ENCODE peak calls at places on chromosomes 4 and X, in five cellular contexts. One of them, this sample, is unnamed.

GRCh38 chr4:168433576-168433975 is 46.7 kb downstream of the DDX60L start:
- DNase-seq in stimulated activated CD4-positive, alpha-beta T cell treated with anti-CD3 and anti-CD28 coated beads, Interleukin-2, amount 100 ng/mL, for 48 hours: no peak
- DNase-seq in SK-N-SH: no peak
- DNase-seq in epithelial cell of esophagus: peak
- DNase-seq in Daoy: no peak
- DNase-seq in this sample: no peak

GRCh38 chr4:2797545-2798305 is 4.8 kb downstream of the SH3BP2 start:
- DNase-seq in Daoy: no peak
- DNase-seq in epithelial cell of esophagus: no peak
- DNase-seq in SK-N-SH: peak
- DNase-seq in stimulated activated CD4-positive, alpha-beta T cell treated with anti-CD3 and anti-CD28 coated beads, Interleukin-2, amount 100 ng/mL, for 48 hours: no peak
- DNase-seq in this sample: no peak

GRCh38 chr4:98692411-98692810 is 34.0 kb upstream of the TSPAN5 start:
- DNase-seq in SK-N-SH: no peak
- DNase-seq in stimulated activated CD4-positive, alpha-beta T cell treated with anti-CD3 and anti-CD28 coated beads, Interleukin-2, amount 100 ng/mL, for 48 hours: no peak
- DNase-seq in Daoy: no peak
- DNase-seq in epithelial cell of esophagus: no peak
- DNase-seq in this sample: no peak

GRCh38 chrX:110964761-110965160 is 131.2 kb upstream of the PAK3 start:
- DNase-seq in Daoy: no peak
- DNase-seq in epithelial cell of esophagus: no peak
- DNase-seq in SK-N-SH: no peak
- DNase-seq in stimulated activated CD4-positive, alpha-beta T cell treated with anti-CD3 and anti-CD28 coated beads, Interleukin-2, amount 100 ng/mL, for 48 hours: no peak
- DNase-seq in this sample: peak

GRCh38 chr4:99968330-99968729 is 18.3 kb upstream of the H2AZ1 start:
- DNase-seq in stimulated activated CD4-positive, alpha-beta T cell treated with anti-CD3 and anti-CD28 coated beads, Interleukin-2, amount 100 ng/mL, for 48 hours: no peak
- DNase-seq in epithelial cell of esophagus: peak
- DNase-seq in Daoy: peak
- DNase-seq in SK-N-SH: no peak
- DNase-seq in this sample: no peak

GRCh38 chrX:111519215-111519614 is 7.8 kb downstream of the SERTM2 start:
- DNase-seq in stimulated activated CD4-positive, alpha-beta T cell treated with anti-CD3 and anti-CD28 coated beads, Interleukin-2, amount 100 ng/mL, for 48 hours: no peak
- DNase-seq in Daoy: no peak
- DNase-seq in SK-N-SH: peak
- DNase-seq in epithelial cell of esophagus: no peak
- DNase-seq in this sample: peak

GRCh38 chrX:112545051-112545450 is 134.7 kb downstream of the LHFPL1 start:
- DNase-seq in Daoy: no peak
- DNase-seq in stimulated activated CD4-positive, alpha-beta T cell treated with anti-CD3 and anti-CD28 coated beads, Interleukin-2, amount 100 ng/mL, for 48 hours: no peak
- DNase-seq in SK-N-SH: no peak
- DNase-seq in epithelial cell of esophagus: no peak
- DNase-seq in this sample: no peak

GRCh38 chrX:153055827-153056748 is at the start of gene PNMA3:
- DNase-seq in epithelial cell of esophagus: no peak
- DNase-seq in SK-N-SH: peak
- DNase-seq in stimulated activated CD4-positive, alpha-beta T cell treated with anti-CD3 and anti-CD28 coated beads, Interleukin-2, amount 100 ng/mL, for 48 hours: no peak
- DNase-seq in Daoy: no peak
- DNase-seq in this sample: peak

GRCh38 chrX:153494541-153495361 is at the start of gene BGN:
- DNase-seq in SK-N-SH: peak
- DNase-seq in Daoy: peak
- DNase-seq in epithelial cell of esophagus: no peak
- DNase-seq in stimulated activated CD4-positive, alpha-beta T cell treated with anti-CD3 and anti-CD28 coated beads, Interleukin-2, amount 100 ng/mL, for 48 hours: no peak
- DNase-seq in this sample: peak

GRCh38 chr4:173845580-173845979 is 315.6 kb upstream of the HAND2 start:
- DNase-seq in epithelial cell of esophagus: no peak
- DNase-seq in SK-N-SH: no peak
- DNase-seq in Daoy: no peak
- DNase-seq in stimulated activated CD4-positive, alpha-beta T cell treated with anti-CD3 and anti-CD28 coated beads, Interleukin-2, amount 100 ng/mL, for 48 hours: no peak
- DNase-seq in this sample: no peak

GRCh38 chr4:102562995-102563394 is 61.8 kb downstream of the NFKB1 start:
- DNase-seq in Daoy: no peak
- DNase-seq in stimulated activated CD4-positive, alpha-beta T cell treated with anti-CD3 and anti-CD28 coated beads, Interleukin-2, amount 100 ng/mL, for 48 hours: no peak
- DNase-seq in SK-N-SH: no peak
- DNase-seq in epithelial cell of esophagus: no peak
- DNase-seq in this sample: no peak

GRCh38 chrX:49129427-49129826 is 5.9 kb upstream of the GPKOW start:
- DNase-seq in epithelial cell of esophagus: peak
- DNase-seq in SK-N-SH: no peak
- DNase-seq in Daoy: no peak
- DNase-seq in stimulated activated CD4-positive, alpha-beta T cell treated with anti-CD3 and anti-CD28 coated beads, Interleukin-2, amount 100 ng/mL, for 48 hours: no peak
- DNase-seq in this sample: no peak

GRCh38 chrX:105870465-105870864 is 48.1 kb downstream of the NRK start:
- DNase-seq in SK-N-SH: no peak
- DNase-seq in Daoy: no peak
- DNase-seq in epithelial cell of esophagus: no peak
- DNase-seq in stimulated activated CD4-positive, alpha-beta T cell treated with anti-CD3 and anti-CD28 coated beads, Interleukin-2, amount 100 ng/mL, for 48 hours: no peak
- DNase-seq in this sample: no peak

GRCh38 chr4:84697615-84698201 is 114.8 kb downstream of the CDS1 start:
- DNase-seq in stimulated activated CD4-positive, alpha-beta T cell treated with anti-CD3 and anti-CD28 coated beads, Interleukin-2, amount 100 ng/mL, for 48 hours: no peak
- DNase-seq in Daoy: no peak
- DNase-seq in epithelial cell of esophagus: no peak
- DNase-seq in SK-N-SH: no peak
- DNase-seq in this sample: no peak

GRCh38 chr4:8240211-8241041 is 29.1 kb upstream of the HTRA3 start:
- DNase-seq in SK-N-SH: no peak
- DNase-seq in stimulated activated CD4-positive, alpha-beta T cell treated with anti-CD3 and anti-CD28 coated beads, Interleukin-2, amount 100 ng/mL, for 48 hours: no peak
- DNase-seq in epithelial cell of esophagus: no peak
- DNase-seq in Daoy: no peak
- DNase-seq in this sample: no peak

GRCh38 chr4:128386761-128387599 is 99.4 kb upstream of the PGRMC2 start:
- DNase-seq in Daoy: peak
- DNase-seq in SK-N-SH: peak
- DNase-seq in epithelial cell of esophagus: peak
- DNase-seq in stimulated activated CD4-positive, alpha-beta T cell treated with anti-CD3 and anti-CD28 coated beads, Interleukin-2, amount 100 ng/mL, for 48 hours: no peak
- DNase-seq in this sample: no peak

GRCh38 chrX:10769165-10769564 is 148.8 kb upstream of the MID1 start:
- DNase-seq in stimulated activated CD4-positive, alpha-beta T cell treated with anti-CD3 and anti-CD28 coated beads, Interleukin-2, amount 100 ng/mL, for 48 hours: no peak
- DNase-seq in SK-N-SH: peak
- DNase-seq in epithelial cell of esophagus: peak
- DNase-seq in Daoy: peak
- DNase-seq in this sample: no peak

GRCh38 chr4:8192748-8193738 is 6.0 kb upstream of the SH3TC1 start:
- DNase-seq in SK-N-SH: peak
- DNase-seq in stimulated activated CD4-positive, alpha-beta T cell treated with anti-CD3 and anti-CD28 coated beads, Interleukin-2, amount 100 ng/mL, for 48 hours: no peak
- DNase-seq in epithelial cell of esophagus: peak
- DNase-seq in Daoy: peak
- DNase-seq in this sample: no peak

GRCh38 chr4:78610546-78611214 is 59.1 kb downstream of the ANXA3 start:
- DNase-seq in epithelial cell of esophagus: no peak
- DNase-seq in stimulated activated CD4-positive, alpha-beta T cell treated with anti-CD3 and anti-CD28 coated beads, Interleukin-2, amount 100 ng/mL, for 48 hours: no peak
- DNase-seq in Daoy: no peak
- DNase-seq in SK-N-SH: no peak
- DNase-seq in this sample: no peak

GRCh38 chr4:184897807-184898388 is 72.1 kb upstream of the ACSL1 start:
- DNase-seq in SK-N-SH: no peak
- DNase-seq in Daoy: no peak
- DNase-seq in stimulated activated CD4-positive, alpha-beta T cell treated with anti-CD3 and anti-CD28 coated beads, Interleukin-2, amount 100 ng/mL, for 48 hours: no peak
- DNase-seq in epithelial cell of esophagus: no peak
- DNase-seq in this sample: no peak

GRCh38 chr4:146340798-146341197 is 126.5 kb downstream of the REELD1 start:
- DNase-seq in SK-N-SH: peak
- DNase-seq in epithelial cell of esophagus: peak
- DNase-seq in Daoy: no peak
- DNase-seq in stimulated activated CD4-positive, alpha-beta T cell treated with anti-CD3 and anti-CD28 coated beads, Interleukin-2, amount 100 ng/mL, for 48 hours: no peak
- DNase-seq in this sample: no peak

GRCh38 chrX:64894454-64895038 is 81.7 kb downstream of the ZC4H2 start:
- DNase-seq in epithelial cell of esophagus: peak
- DNase-seq in SK-N-SH: peak
- DNase-seq in Daoy: no peak
- DNase-seq in stimulated activated CD4-positive, alpha-beta T cell treated with anti-CD3 and anti-CD28 coated beads, Interleukin-2, amount 100 ng/mL, for 48 hours: peak
- DNase-seq in this sample: no peak

GRCh38 chr4:148510211-148510610 is 68.0 kb upstream of the NR3C2 start:
- DNase-seq in SK-N-SH: no peak
- DNase-seq in stimulated activated CD4-positive, alpha-beta T cell treated with anti-CD3 and anti-CD28 coated beads, Interleukin-2, amount 100 ng/mL, for 48 hours: no peak
- DNase-seq in epithelial cell of esophagus: peak
- DNase-seq in Daoy: no peak
- DNase-seq in this sample: no peak

This sample was measured in retina.